ENCODE peak calls at places on chromosomes 2 and 18, in nine cellular contexts. E is KBM-7; N is Daoy; G is AG04449; P is GF-D8; R is stimulated activated CD4-positive, alpha-beta T cell treated with anti-CD3 and anti-CD28 coated beads, Interleukin-4, amount 100 ng/mL, for 1 hour; L is amniotic epithelial cell; U is astrocyte; I is amniotic stem cell. T is an unnamed sample.

GRCh38 chr2:95073856-95074662 is 47.5 kb downstream of the MRPS5 start:
- DNase-seq in L (no peak), R (no peak), N (no peak), G (no peak), E (no peak), I (no peak), P (no peak), U (no peak), T (no peak)

GRCh38 chr2:17309741-17310339 is 208.4 kb downstream of the RAD51AP2 start:
- DNase-seq in N (peak; percentile 4), L (peak; percentile 68), P (no peak), U (peak; percentile 39), R (no peak), E (peak; percentile 57), G (no peak), I (peak; percentile 26), T (peak; percentile 38)

GRCh38 chr18:79522451-79523220 is 126.9 kb downstream of the NFATC1 start:
- DNase-seq in N (no peak), R (peak; percentile 54), I (no peak), G (no peak), L (no peak), E (no peak), U (no peak), P (no peak), T (no peak)

GRCh38 chr2:211159972-211160371 is 603.6 kb downstream of the CPS1 start:
- DNase-seq in R (no peak), G (no peak), E (no peak), L (no peak), P (peak; percentile 40), U (no peak), I (no peak), N (no peak), T (no peak)

GRCh38 chr2:170685591-170685990 is 29.5 kb upstream of the SP5 start:
- DNase-seq in L (no peak), P (no peak), U (no peak), E (no peak), N (no peak), G (no peak), R (no peak), I (no peak), T (no peak)

GRCh38 chr2:40062381-40062780 is 283.3 kb upstream of the THUMPD2 start:
- DNase-seq in G (no peak), R (no peak), N (no peak), E (no peak), I (no peak), L (no peak), U (no peak), P (no peak), T (no peak)

GRCh38 chr2:64056021-64056420 is 36.8 kb upstream of the VPS54 start:
- DNase-seq in N (peak; percentile 4), G (no peak), U (no peak), I (no peak), P (no peak), E (no peak), L (peak; percentile 17), R (no peak), T (no peak)

GRCh38 chr2:100409461-100409860 is 8.0 kb downstream of the CHST10 start:
- DNase-seq in G (no peak), L (no peak), U (no peak), R (no peak), N (no peak), E (no peak), I (no peak), P (no peak), T (no peak)

GRCh38 chr18:8657873-8658521 is 47.4 kb upstream of the MTCL1 start:
- DNase-seq in I (no peak), E (no peak), L (peak; percentile 39), P (no peak), N (no peak), R (no peak), G (no peak), U (peak; percentile 18), T (no peak)

GRCh38 chr18:21163647-21164625 is 52.3 kb upstream of the ROCK1 start:
- DNase-seq in G (peak; percentile 69), U (peak; percentile 84), I (peak; percentile 65), P (peak; percentile 100), N (peak; percentile 66), L (peak; percentile 92), E (peak; percentile 93), R (no peak), T (peak; percentile 81)

GRCh38 chr2:230317366-230317765 is 9.6 kb upstream of the SP140L start:
- DNase-seq in U (no peak), R (no peak), L (no peak), I (no peak), N (no peak), G (no peak), P (no peak), E (no peak), T (no peak)

GRCh38 chr18:58806826-58807714 is 57.6 kb upstream of the ZNF532 start:
- DNase-seq in G (no peak), E (no peak), R (no peak), U (no peak), I (no peak), L (no peak), N (no peak), P (no peak), T (no peak)

GRCh38 chr18:50115095-50115494 is 79.9 kb downstream of the MYO5B start:
- DNase-seq in R (no peak), N (no peak), E (no peak), P (no peak), L (peak; percentile 31), I (no peak), G (no peak), U (no peak), T (no peak)

T was measured in brain microvascular endothelial cell.